ENCODE peak calls at places on chromosomes 16 and 17, in ten cellular contexts. One of them, this sample, is unnamed.

GRCh38 chr16:1998852-1999801 is 9.4 kb downstream of the SYNGR3 start:
- DNase-seq in brain microvascular endothelial cell: no peak
- DNase-seq in AG10803: no peak
- DNase-seq in GM12865: no peak
- DNase-seq in pancreas: peak
- DNase-seq in Peyer's patch: no peak
- DNase-seq in uterus: no peak
- DNase-seq in A549: no peak
- DNase-seq in adrenal gland: no peak
- DNase-seq in Caco-2: no peak
- DNase-seq in this sample: no peak

GRCh38 chr16:11181889-11182279 is 74.1 kb downstream of the SOCS1 start:
- DNase-seq in brain microvascular endothelial cell: no peak
- DNase-seq in GM12865: peak
- DNase-seq in pancreas: no peak
- DNase-seq in A549: no peak
- DNase-seq in AG10803: peak
- DNase-seq in adrenal gland: peak
- DNase-seq in Caco-2: no peak
- DNase-seq in uterus: no peak
- DNase-seq in Peyer's patch: peak
- DNase-seq in this sample: no peak

GRCh38 chr17:42193216-42194132 is 820 bp downstream of the GHDC start:
- DNase-seq in adrenal gland: no peak
- DNase-seq in AG10803: no peak
- DNase-seq in uterus: no peak
- DNase-seq in pancreas: peak
- DNase-seq in GM12865: no peak
- DNase-seq in Peyer's patch: no peak
- DNase-seq in Caco-2: no peak
- DNase-seq in A549: no peak
- DNase-seq in brain microvascular endothelial cell: no peak
- DNase-seq in this sample: no peak

GRCh38 chr16:76784530-76784929 is 406.5 kb upstream of the MON1B start:
- DNase-seq in pancreas: no peak
- DNase-seq in AG10803: no peak
- DNase-seq in GM12865: peak
- DNase-seq in adrenal gland: no peak
- DNase-seq in A549: no peak
- DNase-seq in uterus: no peak
- DNase-seq in Caco-2: no peak
- DNase-seq in brain microvascular endothelial cell: no peak
- DNase-seq in Peyer's patch: no peak
- DNase-seq in this sample: no peak

GRCh38 chr16:66357523-66357928 is 9.0 kb upstream of the CDH5 start:
- DNase-seq in GM12865: peak
- DNase-seq in AG10803: peak
- DNase-seq in brain microvascular endothelial cell: peak
- DNase-seq in Peyer's patch: no peak
- DNase-seq in adrenal gland: peak
- DNase-seq in pancreas: no peak
- DNase-seq in A549: peak
- DNase-seq in uterus: peak
- DNase-seq in Caco-2: peak
- DNase-seq in this sample: peak

GRCh38 chr17:77445908-77446535 is 305.3 kb downstream of the SEC14L1 start:
- DNase-seq in GM12865: peak
- DNase-seq in Peyer's patch: peak
- DNase-seq in brain microvascular endothelial cell: peak
- DNase-seq in A549: no peak
- DNase-seq in Caco-2: no peak
- DNase-seq in pancreas: no peak
- DNase-seq in uterus: no peak
- DNase-seq in adrenal gland: peak
- DNase-seq in AG10803: no peak
- DNase-seq in this sample: no peak

GRCh38 chr16:62760398-62760797 is 724.2 kb upstream of the CDH8 start:
- DNase-seq in brain microvascular endothelial cell: no peak
- DNase-seq in Peyer's patch: no peak
- DNase-seq in adrenal gland: no peak
- DNase-seq in AG10803: no peak
- DNase-seq in A549: no peak
- DNase-seq in pancreas: no peak
- DNase-seq in uterus: no peak
- DNase-seq in Caco-2: no peak
- DNase-seq in GM12865: no peak
- DNase-seq in this sample: no peak

GRCh38 chr16:1194665-1195392 is 30.2 kb downstream of the TPSG1 start:
- DNase-seq in uterus: no peak
- DNase-seq in Caco-2: no peak
- DNase-seq in AG10803: no peak
- DNase-seq in pancreas: no peak
- DNase-seq in adrenal gland: peak
- DNase-seq in A549: no peak
- DNase-seq in GM12865: no peak
- DNase-seq in Peyer's patch: no peak
- DNase-seq in brain microvascular endothelial cell: no peak
- DNase-seq in this sample: peak

GRCh38 chr17:36510636-36511035 is 24.0 kb downstream of the MYO19 start:
- DNase-seq in Caco-2: peak
- DNase-seq in GM12865: no peak
- DNase-seq in uterus: no peak
- DNase-seq in Peyer's patch: no peak
- DNase-seq in A549: no peak
- DNase-seq in AG10803: no peak
- DNase-seq in adrenal gland: no peak
- DNase-seq in pancreas: no peak
- DNase-seq in brain microvascular endothelial cell: no peak
- DNase-seq in this sample: no peak

DNA sequence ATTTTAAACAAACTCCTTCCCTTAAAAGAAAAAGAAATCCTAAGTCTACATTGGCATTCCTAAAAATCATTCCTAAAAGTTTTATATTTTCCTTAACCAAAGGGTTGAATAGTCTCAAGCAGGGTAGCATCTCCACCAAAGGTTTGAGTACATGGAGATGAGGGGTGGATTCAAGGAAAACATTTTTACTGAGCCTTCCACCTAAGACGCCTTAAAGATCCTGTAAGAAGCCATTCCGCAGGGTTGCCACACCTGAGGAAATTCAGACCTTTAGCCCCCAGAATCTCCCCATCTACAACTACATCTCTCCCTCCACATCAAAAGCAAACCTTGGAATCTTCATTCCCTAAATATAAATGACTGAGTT is 7.7 kb upstream of the AKTIP start:
- DNase-seq in adrenal gland: no peak
- DNase-seq in brain microvascular endothelial cell: no peak
- DNase-seq in AG10803: no peak
- DNase-seq in pancreas: no peak
- DNase-seq in Peyer's patch: no peak
- DNase-seq in GM12865: no peak
- DNase-seq in uterus: no peak
- DNase-seq in Caco-2: no peak
- DNase-seq in A549: no peak
- DNase-seq in this sample: no peak
- TF ChIP-seq CTCF in adrenal gland: peak
- TF ChIP-seq CTCF in brain microvascular endothelial cell: no peak
- TF ChIP-seq CTCF in AG10803: no peak
- TF ChIP-seq CTCF in pancreas: no peak
- TF ChIP-seq CTCF in Peyer's patch: no peak
- TF ChIP-seq CTCF in GM12865: no peak
- TF ChIP-seq CTCF in uterus: no peak
- TF ChIP-seq CTCF in Caco-2: no peak
- TF ChIP-seq CTCF in A549: no peak
- TF ChIP-seq CTCF in this sample: no peak

DNA sequence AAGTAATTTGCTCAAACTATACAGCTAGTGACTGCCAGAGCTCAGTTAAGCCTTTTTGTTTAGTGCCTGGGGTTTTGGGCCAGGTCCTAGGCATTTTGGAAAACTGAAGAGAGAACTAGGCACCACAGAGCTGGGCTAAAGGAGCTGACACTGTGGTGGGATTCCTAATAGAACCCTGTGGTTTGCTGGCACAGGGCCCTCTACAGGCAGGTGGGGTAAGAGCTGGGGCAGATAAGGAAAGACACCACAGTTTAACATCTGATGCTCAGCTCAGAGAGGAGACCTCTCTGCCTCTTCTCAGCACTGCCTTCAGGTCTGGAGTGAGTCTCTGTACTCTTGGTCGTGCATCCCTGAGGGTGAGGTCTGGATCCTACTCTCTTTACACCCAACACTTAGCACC is 121.2 kb downstream of the SNX11 start:
- DNase-seq in pancreas: no peak
- DNase-seq in Caco-2: no peak
- DNase-seq in A549: no peak
- DNase-seq in AG10803: no peak
- DNase-seq in GM12865: no peak
- DNase-seq in adrenal gland: no peak
- DNase-seq in brain microvascular endothelial cell: no peak
- DNase-seq in uterus: no peak
- DNase-seq in Peyer's patch: no peak
- DNase-seq in this sample: no peak
- TF ChIP-seq CTCF in pancreas: no peak
- TF ChIP-seq CTCF in Caco-2: peak
- TF ChIP-seq CTCF in A549: no peak
- TF ChIP-seq CTCF in AG10803: no peak
- TF ChIP-seq CTCF in GM12865: peak
- TF ChIP-seq CTCF in adrenal gland: no peak
- TF ChIP-seq CTCF in brain microvascular endothelial cell: peak
- TF ChIP-seq CTCF in uterus: no peak
- TF ChIP-seq CTCF in Peyer's patch: no peak
- TF ChIP-seq CTCF in this sample: no peak

GRCh38 chr17:69466451-69466850 is 52.0 kb downstream of the MAP2K6 start:
- DNase-seq in A549: no peak
- DNase-seq in Peyer's patch: no peak
- DNase-seq in pancreas: no peak
- DNase-seq in uterus: no peak
- DNase-seq in GM12865: no peak
- DNase-seq in AG10803: no peak
- DNase-seq in adrenal gland: no peak
- DNase-seq in brain microvascular endothelial cell: no peak
- DNase-seq in Caco-2: no peak
- DNase-seq in this sample: no peak

GRCh38 chr17:69466905-69467630 is 52.6 kb downstream of the MAP2K6 start:
- DNase-seq in AG10803: peak
- DNase-seq in Caco-2: no peak
- DNase-seq in adrenal gland: no peak
- DNase-seq in pancreas: no peak
- DNase-seq in A549: no peak
- DNase-seq in GM12865: no peak
- DNase-seq in Peyer's patch: no peak
- DNase-seq in uterus: no peak
- DNase-seq in brain microvascular endothelial cell: peak
- DNase-seq in this sample: no peak

GRCh38 chr17:69471406-69471805 is 56.9 kb downstream of the MAP2K6 start:
- DNase-seq in Peyer's patch: no peak
- DNase-seq in Caco-2: no peak
- DNase-seq in pancreas: no peak
- DNase-seq in A549: no peak
- DNase-seq in uterus: no peak
- DNase-seq in GM12865: no peak
- DNase-seq in AG10803: no peak
- DNase-seq in brain microvascular endothelial cell: no peak
- DNase-seq in adrenal gland: no peak
- DNase-seq in this sample: no peak

GRCh38 chr17:69470702-69471101 is 56.2 kb downstream of the MAP2K6 start:
- DNase-seq in A549: no peak
- DNase-seq in Caco-2: no peak
- DNase-seq in GM12865: no peak
- DNase-seq in uterus: no peak
- DNase-seq in pancreas: no peak
- DNase-seq in Peyer's patch: no peak
- DNase-seq in brain microvascular endothelial cell: no peak
- DNase-seq in adrenal gland: no peak
- DNase-seq in AG10803: no peak
- DNase-seq in this sample: no peak

DNA sequence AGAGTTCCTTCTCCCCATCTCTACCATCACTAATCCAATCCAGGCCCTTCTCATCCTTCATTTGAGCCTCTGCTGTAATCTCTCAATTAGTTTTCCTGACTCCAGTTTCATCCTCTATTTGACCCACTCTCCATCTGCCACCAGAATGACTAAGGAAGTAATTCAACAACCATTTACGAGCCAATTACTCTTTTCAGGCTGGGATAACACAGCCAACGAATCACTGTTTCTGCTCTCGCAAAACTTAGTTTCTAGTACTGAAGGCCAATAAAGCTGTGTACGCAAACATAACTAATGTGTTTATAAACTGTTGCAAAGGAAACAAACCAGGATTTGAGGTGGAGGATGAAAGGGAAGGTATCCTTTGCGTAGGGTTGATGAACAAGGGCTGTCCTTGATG is 53.7 kb downstream of the MAP2K6 start:
- DNase-seq in pancreas: no peak
- DNase-seq in uterus: no peak
- DNase-seq in GM12865: no peak
- DNase-seq in adrenal gland: no peak
- DNase-seq in Peyer's patch: no peak
- DNase-seq in A549: no peak
- DNase-seq in Caco-2: no peak
- DNase-seq in brain microvascular endothelial cell: no peak
- DNase-seq in AG10803: no peak
- DNase-seq in this sample: no peak
- TF ChIP-seq CTCF in pancreas: no peak
- TF ChIP-seq CTCF in uterus: no peak
- TF ChIP-seq CTCF in GM12865: no peak
- TF ChIP-seq CTCF in adrenal gland: no peak
- TF ChIP-seq CTCF in Peyer's patch: no peak
- TF ChIP-seq CTCF in A549: no peak
- TF ChIP-seq CTCF in Caco-2: no peak
- TF ChIP-seq CTCF in brain microvascular endothelial cell: no peak
- TF ChIP-seq CTCF in AG10803: no peak
- TF ChIP-seq CTCF in this sample: no peak

GRCh38 chr16:68839831-68840230 is 3.5 kb upstream of the TANGO6 start:
- DNase-seq in Peyer's patch: peak
- DNase-seq in uterus: no peak
- DNase-seq in Caco-2: no peak
- DNase-seq in pancreas: no peak
- DNase-seq in GM12865: no peak
- DNase-seq in brain microvascular endothelial cell: no peak
- DNase-seq in AG10803: peak
- DNase-seq in A549: no peak
- DNase-seq in adrenal gland: no peak
- DNase-seq in this sample: no peak

GRCh38 chr16:68848786-68849185 is 5.5 kb downstream of the TANGO6 start:
- DNase-seq in pancreas: no peak
- DNase-seq in A549: no peak
- DNase-seq in uterus: no peak
- DNase-seq in AG10803: no peak
- DNase-seq in Peyer's patch: no peak
- DNase-seq in brain microvascular endothelial cell: no peak
- DNase-seq in adrenal gland: no peak
- DNase-seq in Caco-2: no peak
- DNase-seq in GM12865: no peak
- DNase-seq in this sample: no peak

GRCh38 chr16:68844211-68844564 is 857 bp downstream of the TANGO6 start:
- DNase-seq in adrenal gland: no peak
- DNase-seq in uterus: no peak
- DNase-seq in GM12865: no peak
- DNase-seq in Peyer's patch: no peak
- DNase-seq in pancreas: no peak
- DNase-seq in AG10803: no peak
- DNase-seq in Caco-2: no peak
- DNase-seq in A549: peak
- DNase-seq in brain microvascular endothelial cell: no peak
- DNase-seq in this sample: no peak

GRCh38 chr16:68843482-68844210 is at the start of gene TANGO6:
- DNase-seq in brain microvascular endothelial cell: peak
- DNase-seq in GM12865: peak
- DNase-seq in adrenal gland: peak
- DNase-seq in A549: peak
- DNase-seq in uterus: peak
- DNase-seq in Peyer's patch: peak
- DNase-seq in pancreas: peak
- DNase-seq in Caco-2: peak
- DNase-seq in AG10803: peak
- DNase-seq in this sample: peak
- TF ChIP-seq CTCF in brain microvascular endothelial cell: peak
- TF ChIP-seq CTCF in GM12865: peak
- TF ChIP-seq CTCF in adrenal gland: no peak
- TF ChIP-seq CTCF in A549: peak
- TF ChIP-seq CTCF in uterus: no peak
- TF ChIP-seq CTCF in Peyer's patch: no peak
- TF ChIP-seq CTCF in pancreas: no peak
- TF ChIP-seq CTCF in Caco-2: peak
- TF ChIP-seq CTCF in AG10803: peak
- TF ChIP-seq CTCF in this sample: no peak